ENCODE peak calls at places on chromosomes 13 and 19, in four cellular contexts. Y is SK-N-SH, Z is pancreas, R is right lobe of liver. H is an unnamed sample.

GRCh38 chr13:21813844-21814243 is 143.0 kb downstream of the FGF9 start:
- DNase-seq in Y (no peak), Z (no peak), R (no peak), H (no peak)

GRCh38 chr19:13055213-13056051 is 47.2 kb downstream of the LYL1 start:
- DNase-seq in Y (peak), Z (no peak), R (no peak), H (no peak)

GRCh38 chr19:32172761-32173160 is 172.6 kb upstream of the ZNF507 start:
- DNase-seq in Y (no peak), Z (no peak), R (no peak), H (no peak)

GRCh38 chr13:29754486-29754806 is 96.0 kb downstream of the UBL3 start:
- DNase-seq in Y (no peak), Z (no peak), R (no peak), H (no peak)

GRCh38 chr19:47267350-47267759 is 7.3 kb upstream of the INAFM1 start:
- DNase-seq in Y (no peak), Z (no peak), R (peak), H (no peak)

GRCh38 chr19:47369923-47370625 is 21.0 kb downstream of the DHX34 start:
- DNase-seq in Y (no peak), Z (no peak), R (peak), H (no peak)

GRCh38 chr19:16447015-16447384 is 24.8 kb downstream of the EPS15L1 start:
- DNase-seq in Y (no peak), Z (peak), R (peak), H (peak)

GRCh38 chr13:93776936-93777335 is 550.3 kb downstream of the GPC6 start:
- DNase-seq in Y (no peak), Z (no peak), R (no peak), H (no peak)

GRCh38 chr19:6969490-6969889 is 51.7 kb downstream of the MBD3L2B start:
- DNase-seq in Y (no peak), Z (no peak), R (no peak), H (no peak)

DNA sequence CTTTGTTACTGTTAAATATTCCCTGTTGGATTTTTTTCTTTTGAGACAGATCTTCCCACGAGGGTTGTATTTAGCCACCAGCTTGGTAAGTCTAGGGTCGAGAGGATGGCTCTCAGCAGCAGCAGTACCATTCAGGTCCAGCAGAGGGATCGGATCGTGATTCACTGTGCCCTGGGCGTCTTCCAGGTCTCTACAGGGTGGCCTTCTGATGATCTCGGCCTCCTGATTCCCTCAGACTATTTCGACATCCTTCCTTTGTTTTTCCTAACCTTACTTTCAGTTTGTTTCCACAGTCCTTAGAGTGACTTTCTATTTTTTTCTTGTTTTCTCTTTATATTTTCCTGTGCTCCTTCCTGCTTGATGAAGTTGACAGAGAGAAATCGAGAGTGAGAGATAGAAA is 1436.9 kb downstream of the UQCRFS1 start:
- DNase-seq in Y (no peak), Z (no peak), R (no peak), H (no peak)
- H3K27ac ChIP-seq in Y (no peak), Z (no peak), R (no peak), H (no peak)

DNA sequence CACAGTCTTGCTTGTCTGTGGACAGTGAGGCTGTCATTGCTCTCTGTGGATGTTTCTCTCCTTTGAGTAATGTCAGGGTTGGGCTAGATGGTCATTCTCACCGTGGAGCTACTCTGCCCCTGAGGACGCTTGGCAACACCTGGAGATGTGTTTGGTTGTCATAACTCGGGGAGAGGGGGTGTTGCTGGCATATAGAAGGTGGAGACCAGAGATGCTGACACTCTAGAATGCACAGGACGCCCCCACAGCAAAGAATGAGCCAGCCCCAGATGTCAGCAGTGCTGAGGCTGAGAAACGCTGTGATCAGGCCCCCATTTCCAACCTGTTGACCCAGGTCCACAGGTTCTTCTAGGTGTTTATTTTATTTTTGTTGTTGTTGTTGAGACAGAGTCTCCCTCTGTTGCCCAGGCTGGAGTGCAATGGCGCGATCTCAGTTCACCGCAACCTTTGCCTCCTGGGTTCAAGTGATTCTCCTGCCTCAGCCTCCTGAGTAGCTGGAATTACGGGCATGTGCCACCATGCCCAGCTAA is 4.6 kb downstream of the CCDC124 start:
- DNase-seq in Y (no peak), Z (no peak), R (no peak), H (no peak)
- H3K27ac ChIP-seq in Y (no peak), Z (no peak), R (no peak), H (no peak)

GRCh38 chr13:40558656-40559055 is 107.8 kb downstream of the FOXO1 start:
- DNase-seq in Y (no peak), Z (peak), R (no peak), H (no peak)
- H3K27ac ChIP-seq in Y (no peak), Z (no peak), R (peak), H (no peak)

GRCh38 chr19:36605839-36606478 is 846 bp downstream of the ZNF382 start:
- DNase-seq in Y (no peak), Z (no peak), R (no peak), H (no peak)

GRCh38 chr19:36605101-36605838 is at the start of gene ZNF382:
- DNase-seq in Y (peak), Z (peak), R (peak), H (peak)

GRCh38 chr19:36604656-36605100 is 435 bp upstream of the ZNF382 start:
- DNase-seq in Y (peak), Z (peak), R (peak), H (peak)
- H3K27ac ChIP-seq in Y (peak), Z (peak), R (peak), H (peak)

GRCh38 chr19:9075064-9075964 is 11.5 kb upstream of the OR1M1 start:
- DNase-seq in Y (peak), Z (peak), R (no peak), H (peak)
- H3K27ac ChIP-seq in Y (no peak), Z (peak), R (no peak), H (no peak)

GRCh38 chr19:3346677-3347353 is 19.6 kb upstream of the NFIC start:
- DNase-seq in Y (no peak), Z (peak), R (peak), H (no peak)

GRCh38 chr19:3343619-3344502 is 22.5 kb upstream of the NFIC start:
- DNase-seq in Y (peak), Z (peak), R (peak), H (peak)

GRCh38 chr19:3345850-3346460 is 20.4 kb upstream of the NFIC start:
- DNase-seq in Y (no peak), Z (no peak), R (no peak), H (no peak)

GRCh38 chr19:3342246-3342645 is 24.1 kb upstream of the NFIC start:
- DNase-seq in Y (no peak), Z (no peak), R (no peak), H (no peak)

GRCh38 chr19:3344608-3345598 is 21.5 kb upstream of the NFIC start:
- DNase-seq in Y (no peak), Z (no peak), R (no peak), H (no peak)
- H3K27ac ChIP-seq in Y (no peak), Z (peak), R (peak), H (no peak)

DNA sequence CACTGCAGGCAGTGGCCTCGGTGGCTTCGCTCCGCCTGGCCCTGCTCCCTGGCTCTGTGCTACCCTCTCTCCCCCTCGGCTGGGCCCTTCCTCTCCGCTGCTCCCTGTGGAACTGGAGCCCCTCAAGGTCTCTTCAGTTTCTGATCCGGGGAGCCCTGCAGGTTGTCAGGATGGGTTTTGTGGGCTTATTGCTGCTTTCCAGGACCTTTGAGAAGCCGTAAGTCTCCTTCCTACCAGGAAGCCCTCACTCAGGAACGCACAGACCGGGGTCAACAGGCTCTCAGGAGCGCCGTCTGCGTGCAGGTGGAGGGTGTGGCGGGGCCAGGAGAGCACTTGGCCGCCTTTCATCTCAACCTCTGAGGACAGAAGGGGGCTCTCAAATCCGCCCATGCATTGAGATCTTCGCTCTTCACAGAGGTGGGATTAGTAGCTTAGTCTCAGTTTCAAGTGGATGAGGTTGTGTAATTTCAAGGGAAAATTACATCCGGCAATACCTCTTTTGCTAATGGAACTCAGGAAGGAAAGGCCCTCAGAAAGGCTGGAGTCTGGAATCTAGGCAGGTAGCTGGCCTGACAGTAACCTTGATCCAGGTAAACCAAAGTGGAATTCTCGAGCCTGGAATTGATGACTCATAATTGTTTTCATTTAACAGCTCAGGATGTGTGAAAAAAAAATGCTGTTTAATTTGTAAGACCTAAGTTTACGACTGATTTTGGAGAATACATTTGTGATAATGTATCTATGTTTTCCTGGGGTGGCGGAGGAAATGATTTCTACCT is 102.0 kb downstream of the ATP11A start:
- DNase-seq in Y (no peak), Z (no peak), R (no peak), H (no peak)
- H3K27ac ChIP-seq in Y (no peak), Z (no peak), R (no peak), H (no peak)

GRCh38 chr13:32428581-32429072 is 697 bp upstream of the N4BP2L1 start:
- DNase-seq in Y (no peak), Z (peak), R (no peak), H (no peak)
- H3K27ac ChIP-seq in Y (peak), Z (peak), R (peak), H (peak)